ENCODE peak calls at places on chromosome 20, in five cellular contexts. G is left cardiac atrium; R is sciatic nerve; O is lower lobe of right lung; M is activated CD8-positive, alpha-beta memory T cell treated with anti-CD3 and anti-CD28 coated beads, Interleukin-2, amount 10 ng/mL, durations not matched to agents 7 days and 5 days. A is an unnamed sample.

GRCh38 chr20:33611106-33611505 is 51.0 kb upstream of the C20orf144 start:
- ATAC-seq in G (no peak), R (peak), O (no peak), M (no peak), A (no peak)

GRCh38 chr20:36975085-36975829 is 23.7 kb upstream of the SAMHD1 start:
- ATAC-seq in G (no peak), R (no peak), O (peak), M (peak), A (no peak)

GRCh38 chr20:42531675-42531985 is 658.1 kb downstream of the PTPRT start:
- ATAC-seq in G (peak), R (no peak), O (peak), M (no peak), A (no peak)

GRCh38 chr20:3728354-3728753 is 4.1 kb upstream of the HSPA12B start:
- ATAC-seq in G (no peak), R (no peak), O (no peak), M (no peak), A (no peak)

GRCh38 chr20:13672657-13673056 is 33.9 kb upstream of the TASP1 start:
- ATAC-seq in G (peak), R (peak), O (no peak), M (no peak), A (peak)

GRCh38 chr20:16362642-16363041 is 210.6 kb downstream of the KIF16B start:
- ATAC-seq in G (no peak), R (no peak), O (no peak), M (no peak), A (no peak)

GRCh38 chr20:50848341-50848808 is 53.5 kb downstream of the BCAS4 start:
- ATAC-seq in G (peak), R (peak), O (peak), M (no peak), A (peak)

GRCh38 chr20:57601211-57601570 is 19.0 kb downstream of the ZBP1 start:
- ATAC-seq in G (no peak), R (no peak), O (no peak), M (no peak), A (no peak)

GRCh38 chr20:33373735-33374605 is 27.3 kb downstream of the CDK5RAP1 start:
- ATAC-seq in G (no peak), R (no peak), O (peak), M (no peak), A (no peak)

GRCh38 chr20:47262365-47263013 is 94.0 kb downstream of the ZMYND8 start:
- ATAC-seq in G (no peak), R (no peak), O (no peak), M (no peak), A (no peak)

GRCh38 chr20:31835554-31835953 is 9.8 kb downstream of the FOXS1 start:
- ATAC-seq in G (no peak), R (no peak), O (no peak), M (peak), A (peak)

GRCh38 chr20:2289475-2289874 is 6.3 kb upstream of the TGM3 start:
- ATAC-seq in G (no peak), R (no peak), O (no peak), M (no peak), A (no peak)

GRCh38 chr20:63234693-63235398 is 859 bp upstream of the BIRC7 start:
- ATAC-seq in G (no peak), R (no peak), O (no peak), M (no peak), A (no peak)

GRCh38 chr20:46808565-46808964 is 86.1 kb upstream of the EYA2 start:
- ATAC-seq in G (no peak), R (no peak), O (no peak), M (no peak), A (no peak)

GRCh38 chr20:6418732-6419131 is 295.9 kb upstream of the FERMT1 start:
- ATAC-seq in G (no peak), R (no peak), O (no peak), M (no peak), A (no peak)

GRCh38 chr20:44070139-44070900 is 116.7 kb downstream of the JPH2 start:
- ATAC-seq in G (no peak), R (no peak), O (no peak), M (peak), A (no peak)

GRCh38 chr20:1467355-1468116 is 887 bp upstream of the NSFL1C start:
- ATAC-seq in G (peak), R (peak), O (peak), M (no peak), A (peak)

GRCh38 chr20:50834599-50835005 is 39.7 kb downstream of the BCAS4 start:
- ATAC-seq in G (no peak), R (no peak), O (no peak), M (no peak), A (no peak)

GRCh38 chr20:53975761-53976160 is 94.6 kb downstream of the BCAS1 start:
- ATAC-seq in G (no peak), R (no peak), O (no peak), M (no peak), A (no peak)

GRCh38 chr20:56752274-56752673 is 123.2 kb downstream of the TFAP2C start:
- ATAC-seq in G (no peak), R (no peak), O (no peak), M (no peak), A (no peak)

GRCh38 chr20:4151991-4152695 is 136.8 kb upstream of the RNF24 start:
- ATAC-seq in G (no peak), R (no peak), O (no peak), M (no peak), A (no peak)

GRCh38 chr20:7967199-7967844 is 27.1 kb upstream of the HAO1 start:
- ATAC-seq in G (peak), R (peak), O (no peak), M (no peak), A (peak)

GRCh38 chr20:4282550-4282949 is 267.2 kb upstream of the RNF24 start:
- ATAC-seq in G (no peak), R (no peak), O (no peak), M (no peak), A (no peak)

GRCh38 chr20:14832630-14833029 is 495.2 kb upstream of the FLRT3 start:
- ATAC-seq in G (no peak), R (no peak), O (no peak), M (no peak), A (no peak)

GRCh38 chr20:2125474-2126112 is 24.0 kb downstream of the STK35 start:
- ATAC-seq in G (peak), R (no peak), O (no peak), M (no peak), A (no peak)

GRCh38 chr20:61885759-61886715 is 179.6 kb downstream of the TAF4 start:
- ATAC-seq in G (no peak), R (no peak), O (no peak), M (no peak), A (no peak)

GRCh38 chr20:54920491-54920890 is 445.1 kb downstream of the DOK5 start:
- ATAC-seq in G (peak), R (no peak), O (no peak), M (no peak), A (no peak)

GRCh38 chr20:4601630-4602296 is 119.9 kb upstream of the PRND start:
- ATAC-seq in G (peak), R (peak), O (no peak), M (no peak), A (no peak)

GRCh38 chr20:42739692-42740091 is 450.0 kb downstream of the PTPRT start:
- ATAC-seq in G (no peak), R (no peak), O (no peak), M (no peak), A (no peak)

GRCh38 chr20:42191140-42191860 is 573.1 kb upstream of the CHD6 start:
- ATAC-seq in G (peak), R (no peak), O (no peak), M (no peak), A (no peak)